ENCODE peak calls at places on chromosomes 5 and 9, in nine cellular contexts. X, T, O, G, P, V, C, F and M are unnamed samples.

GRCh38 chr9:11874414-11874813 is 818.8 kb upstream of the TYRP1 start:
- DNase-seq in P (no peak), V (no peak), G (no peak), O (no peak), F (no peak), C (no peak), T (no peak), X (no peak), M (no peak)

GRCh38 chr9:94782367-94783120 is 56.0 kb downstream of the AOPEP start:
- DNase-seq in T (no peak), G (no peak), F (no peak), O (no peak), C (no peak), P (peak), V (no peak), X (no peak), M (no peak)

GRCh38 chr5:135071311-135071710 is 37.3 kb upstream of the PITX1 start:
- DNase-seq in V (no peak), F (peak), G (no peak), C (peak), T (no peak), X (no peak), P (no peak), O (no peak), M (no peak)

GRCh38 chr9:695252-695651 is 146.2 kb upstream of the DMRT1 start:
- DNase-seq in T (no peak), G (no peak), F (no peak), V (no peak), C (no peak), P (no peak), O (no peak), X (no peak), M (no peak)

GRCh38 chr5:159440235-159440634 is 109.9 kb upstream of the IL12B start:
- DNase-seq in V (no peak), C (no peak), P (no peak), G (no peak), F (no peak), T (no peak), O (no peak), X (no peak), M (no peak)

GRCh38 chr5:2205596-2205995 is 322.9 kb upstream of the IRX4 start:
- DNase-seq in V (no peak), P (no peak), G (no peak), O (no peak), F (no peak), T (no peak), C (no peak), X (no peak), M (no peak)

GRCh38 chr9:98215266-98215665 is 22.8 kb upstream of the CORO2A start:
- DNase-seq in O (no peak), V (no peak), C (no peak), F (no peak), X (no peak), T (no peak), G (no peak), P (peak), M (no peak)

GRCh38 chr9:108534741-108535140 is 321.0 kb downstream of the ACTL7B start:
- DNase-seq in C (no peak), O (no peak), V (no peak), X (no peak), T (no peak), G (no peak), F (no peak), P (peak), M (peak)

GRCh38 chr9:127644943-127645342 is 32.9 kb downstream of the STXBP1 start:
- DNase-seq in G (no peak), P (no peak), F (no peak), V (no peak), X (no peak), O (no peak), T (no peak), C (no peak), M (no peak)

GRCh38 chr5:1161108-1161831 is 40.1 kb upstream of the SLC6A19 start:
- DNase-seq in G (no peak), X (no peak), P (no peak), V (peak), F (no peak), T (no peak), C (no peak), O (peak), M (peak)
- TF ChIP-seq POLR2A in G (no peak), X (no peak), P (no peak), V (no peak), F (no peak), T (no peak), C (no peak), O (no peak), M (peak)

GRCh38 chr5:43008369-43009158 is 31.6 kb downstream of the ANXA2R start:
- DNase-seq in V (peak), T (peak), G (peak), C (peak), O (peak), P (peak), X (peak), F (peak), M (peak)

GRCh38 chr5:43010956-43011355 is 29.2 kb downstream of the ANXA2R start:
- DNase-seq in F (no peak), V (no peak), T (no peak), P (no peak), C (no peak), G (no peak), X (no peak), O (no peak), M (no peak)

GRCh38 chr5:43007246-43007910 is 32.7 kb downstream of the ANXA2R start:
- DNase-seq in X (peak), V (peak), G (peak), P (peak), O (peak), F (peak), C (peak), T (peak), M (peak)

GRCh38 chr5:43006411-43007202 is 33.5 kb downstream of the ANXA2R start:
- DNase-seq in F (no peak), O (no peak), G (no peak), V (no peak), T (no peak), C (peak), X (no peak), P (peak), M (no peak)

GRCh38 chr5:43007911-43008368 is 32.2 kb downstream of the ANXA2R start:
- DNase-seq in F (peak), P (peak), T (peak), G (peak), V (peak), O (peak), C (peak), X (peak), M (peak)
- TF ChIP-seq POLR2A in F (no peak), P (peak), T (no peak), G (no peak), V (peak), O (peak), C (peak), X (no peak), M (no peak)

DNA sequence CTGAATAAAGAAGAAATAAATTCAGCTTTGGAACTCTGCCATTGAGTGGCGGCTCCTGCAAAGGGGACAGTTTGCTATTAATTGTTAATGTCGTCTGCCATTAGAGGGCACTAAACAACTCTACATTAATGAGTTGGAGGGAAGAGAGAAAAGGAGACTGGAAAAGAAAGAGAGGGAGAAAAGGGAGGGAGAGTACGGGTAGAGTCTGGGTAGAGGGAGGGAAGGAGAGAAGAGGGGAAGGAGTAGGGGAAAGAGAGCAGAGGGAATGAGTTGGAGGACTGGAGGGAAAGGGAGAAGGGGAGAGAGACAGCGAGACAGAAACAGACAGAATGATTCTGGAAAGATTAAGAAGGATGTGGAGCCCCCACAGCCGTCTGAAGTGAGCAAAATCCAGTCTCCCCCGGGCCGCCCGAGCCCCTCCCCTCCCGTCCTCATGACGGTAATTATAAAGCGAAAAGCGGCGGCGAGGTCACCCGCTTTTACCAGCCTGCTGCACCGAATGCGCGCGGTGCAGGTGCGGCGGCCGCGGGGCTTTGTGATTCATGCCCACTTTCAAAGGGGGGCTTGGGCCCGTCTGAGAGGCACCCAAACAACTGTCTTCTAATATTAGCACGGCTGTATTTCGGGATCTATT is 1.9 kb upstream of the FST start:
- DNase-seq in C (peak), T (no peak), O (peak), V (peak), X (no peak), F (no peak), G (peak), P (peak), M (peak)
- TF ChIP-seq POLR2A in C (no peak), T (no peak), O (no peak), V (no peak), X (no peak), F (no peak), G (no peak), P (no peak), M (peak)

GRCh38 chr5:151772868-151773561 is 1.3 kb downstream of the G3BP1 start:
- DNase-seq in F (no peak), X (peak), P (peak), V (no peak), G (no peak), O (no peak), C (no peak), T (no peak), M (no peak)
- TF ChIP-seq POLR2A in F (no peak), X (no peak), P (no peak), V (no peak), G (no peak), O (no peak), C (no peak), T (no peak), M (peak)

GRCh38 chr5:10563132-10563939 is 534 bp upstream of the ANKRD33B start:
- DNase-seq in F (peak), C (peak), G (peak), P (peak), X (peak), V (peak), T (peak), O (peak), M (peak)
- TF ChIP-seq POLR2A in F (no peak), C (no peak), G (no peak), P (no peak), X (no peak), V (no peak), T (no peak), O (no peak), M (no peak)

GRCh38 chr5:143213851-143214363 is 189.6 kb downstream of the NR3C1 start:
- DNase-seq in X (no peak), P (peak), O (no peak), G (no peak), V (no peak), C (no peak), T (no peak), F (no peak), M (no peak)
- TF ChIP-seq POLR2A in X (no peak), P (no peak), O (no peak), G (no peak), V (no peak), C (no peak), T (no peak), F (no peak), M (no peak)

GRCh38 chr9:136644593-136645342 is 17.9 kb upstream of the EGFL7 start:
- DNase-seq in V (no peak), F (peak), G (peak), O (peak), C (peak), P (peak), T (peak), X (peak), M (peak)
- TF ChIP-seq POLR2A in V (no peak), F (no peak), G (no peak), O (peak), C (no peak), P (no peak), T (peak), X (no peak), M (no peak)

GRCh38 chr9:5450360-5451051 is at the start of gene CD274:
- DNase-seq in T (peak), V (peak), P (peak), O (peak), C (peak), F (peak), X (peak), G (peak), M (peak)
- TF ChIP-seq POLR2A in T (no peak), V (peak), P (peak), O (no peak), C (no peak), F (peak), X (no peak), G (peak), M (no peak)